ENCODE peak calls at places on chromosomes 12 and 14, in six cellular contexts. I is activated CD4-positive, CD25-positive, alpha-beta regulatory T cell; Q is HCT116; V is substantia nigra; A is stimulated activated effector memory CD8-positive, alpha-beta T cell treated with anti-CD3 and anti-CD28 coated beads, Interleukin-12 subunit alpha, Interleukin-12 subunit beta, amount 100 ng/mL, for 72 hours; F is Daoy. S is an unnamed sample.
A peak's percentile ranks its signal among the peaks of the same experiment; 100 is the strongest.

GRCh38 chr12:12719496-12719895 is 2.3 kb downstream of the CDKN1B start:
- DNase-seq in I (no peak), Q (no peak), V (no peak), A (no peak), F (no peak), S (no peak)

GRCh38 chr14:87133073-87133815 is 859.7 kb downstream of the GALC start:
- DNase-seq in I (no peak), Q (no peak), V (no peak), A (no peak), F (peak; percentile 87), S (peak; percentile 9)

GRCh38 chr12:89261210-89261609 is 91.1 kb downstream of the DUSP6 start:
- DNase-seq in I (no peak), Q (no peak), V (no peak), A (no peak), F (no peak), S (no peak)

GRCh38 chr12:67068773-67069450 is 200.2 kb upstream of the CAND1 start:
- DNase-seq in I (no peak), Q (no peak), V (no peak), A (peak; percentile 51), F (peak; percentile 80), S (peak; percentile 34)

GRCh38 chr14:98799891-98800290 is 472.1 kb downstream of the BCL11B start:
- DNase-seq in I (no peak), Q (no peak), V (no peak), A (no peak), F (no peak), S (no peak)

GRCh38 chr12:459430-460258 is at the start of gene B4GALNT3:
- DNase-seq in I (peak; percentile 9), Q (peak; percentile 54), V (no peak), A (peak; percentile 77), F (peak; percentile 32), S (peak; percentile 21)

GRCh38 chr14:98174031-98174430 is 1098.0 kb downstream of the BCL11B start:
- DNase-seq in I (no peak), Q (no peak), V (no peak), A (no peak), F (no peak), S (no peak)

GRCh38 chr14:76844223-76844622 is 18.0 kb downstream of the LRRC74A start:
- DNase-seq in I (peak; percentile 8), Q (peak; percentile 47), V (no peak), A (peak; percentile 56), F (peak; percentile 76), S (peak; percentile 16)

GRCh38 chr12:67069451-67070306 is 199.5 kb upstream of the CAND1 start:
- DNase-seq in I (no peak), Q (no peak), V (no peak), A (peak; percentile 50), F (peak; percentile 68), S (peak; percentile 7)

GRCh38 chr14:30180219-30180618 is 252.6 kb upstream of the PRKD1 start:
- DNase-seq in I (no peak), Q (no peak), V (no peak), A (no peak), F (no peak), S (no peak)

GRCh38 chr12:131862084-131862441 is 32.4 kb upstream of the ULK1 start:
- DNase-seq in I (no peak), Q (no peak), V (no peak), A (no peak), F (no peak), S (no peak)

GRCh38 chr14:91369628-91370445 is 47.8 kb downstream of the CCDC88C start:
- DNase-seq in I (no peak), Q (no peak), V (no peak), A (peak; percentile 73), F (no peak), S (no peak)

GRCh38 chr12:120041386-120042231 is 52.6 kb downstream of the BICDL1 start:
- DNase-seq in I (no peak), Q (no peak), V (no peak), A (no peak), F (no peak), S (no peak)

GRCh38 chr12:54129028-54129903 is 59.5 kb downstream of the SMUG1 start:
- DNase-seq in I (no peak), Q (no peak), V (no peak), A (no peak), F (no peak), S (no peak)

GRCh38 chr14:91729756-91730155 is 2.1 kb downstream of the CATSPERB start:
- DNase-seq in I (no peak), Q (no peak), V (no peak), A (no peak), F (no peak), S (no peak)

GRCh38 chr12:67705394-67706370 is 57.1 kb downstream of the DYRK2 start:
- DNase-seq in I (no peak), Q (no peak), V (no peak), A (no peak), F (peak; percentile 80), S (peak; percentile 94)

GRCh38 chr14:51400142-51400541 is 160.1 kb downstream of the TMX1 start:
- DNase-seq in I (no peak), Q (no peak), V (no peak), A (no peak), F (no peak), S (no peak)

GRCh38 chr12:3661028-3661427 is 91.9 kb downstream of the CRACR2A start:
- DNase-seq in I (no peak), Q (peak; percentile 36), V (no peak), A (no peak), F (no peak), S (no peak)

GRCh38 chr12:13376627-13377373 is 180.3 kb downstream of the EMP1 start:
- DNase-seq in I (no peak), Q (no peak), V (no peak), A (no peak), F (peak; percentile 55), S (no peak)

GRCh38 chr12:62472472-62472871 is 5.8 kb downstream of the MON2 start:
- DNase-seq in I (no peak), Q (no peak), V (no peak), A (no peak), F (peak; percentile 3), S (no peak)

GRCh38 chr12:76029982-76030377 is 1.6 kb downstream of the PHLDA1 start:
- DNase-seq in I (no peak), Q (no peak), V (no peak), A (no peak), F (peak; percentile 55), S (peak; percentile 56)

GRCh38 chr12:130796985-130797686 is 41.9 kb downstream of the STX2 start:
- DNase-seq in I (no peak), Q (no peak), V (no peak), A (peak; percentile 79), F (no peak), S (no peak)

GRCh38 chr12:48998497-48999353 is 450 bp downstream of the DDN start:
- DNase-seq in I (no peak), Q (no peak), V (no peak), A (peak; percentile 65), F (peak; percentile 63), S (no peak)

GRCh38 chr12:54337280-54337842 is 12.4 kb downstream of the COPZ1 start:
- DNase-seq in I (no peak), Q (no peak), V (no peak), A (no peak), F (no peak), S (no peak)

GRCh38 chr12:53953831-53954693 is 641 bp upstream of the HOXC12 start:
- DNase-seq in I (no peak), Q (no peak), V (no peak), A (no peak), F (no peak), S (no peak)

GRCh38 chr12:54479421-54479820 is 6.0 kb upstream of the GTSF1 start:
- DNase-seq in I (no peak), Q (no peak), V (no peak), A (no peak), F (peak; percentile 24), S (peak; percentile 58)

GRCh38 chr14:102565331-102565887 is 27.0 kb upstream of the RCOR1 start:
- DNase-seq in I (no peak), Q (no peak), V (no peak), A (peak; percentile 58), F (no peak), S (no peak)

GRCh38 chr12:105920161-105920684 is 218.5 kb downstream of the NUAK1 start:
- DNase-seq in I (no peak), Q (no peak), V (no peak), A (no peak), F (no peak), S (peak; percentile 90)

GRCh38 chr12:106645074-106645421 is 62.2 kb downstream of the RFX4 start:
- DNase-seq in I (no peak), Q (no peak), V (peak; percentile 81), A (peak; percentile 17), F (no peak), S (peak; percentile 60)

GRCh38 chr14:99471731-99472130 is 8.9 kb downstream of the SETD3 start:
- DNase-seq in I (no peak), Q (no peak), V (no peak), A (no peak), F (no peak), S (no peak)

GRCh38 chr14:49456589-49456988 is 129.6 kb downstream of the RPS29 start:
- DNase-seq in I (no peak), Q (no peak), V (no peak), A (no peak), F (no peak), S (no peak)

GRCh38 chr12:115341442-115341841 is 657.5 kb upstream of the TBX3 start:
- DNase-seq in I (no peak), Q (peak; percentile 72), V (no peak), A (no peak), F (peak; percentile 97), S (peak; percentile 99)

GRCh38 chr12:27505124-27505523 is 18.9 kb upstream of the PPFIBP1 start:
- DNase-seq in I (no peak), Q (no peak), V (no peak), A (no peak), F (no peak), S (no peak)

GRCh38 chr12:15405601-15406000 is 83.3 kb downstream of the PTPRO start:
- DNase-seq in I (no peak), Q (no peak), V (no peak), A (no peak), F (no peak), S (no peak)

GRCh38 chr14:100825691-100826331 is at the start of gene MEG3:
- DNase-seq in I (no peak), Q (no peak), V (no peak), A (no peak), F (peak; percentile 73), S (no peak)

GRCh38 chr14:59245809-59246295 is 57.4 kb downstream of the DAAM1 start:
- DNase-seq in I (no peak), Q (no peak), V (no peak), A (no peak), F (no peak), S (no peak)